ENCODE peak calls at places on chromosome 17, in ten cellular contexts. C is AG10803; M is cardiac muscle cell; W is CD4-positive, alpha-beta T cell; N is natural killer cell; J is pancreas; T is A549; B is GM13976; I is kidney epithelial cell; D is HFF-Myc. E is an unnamed sample.
A peak's percentile ranks its signal among the peaks of the same experiment; 100 is the strongest.

GRCh38 chr17:6910987-6911603 is 79.6 kb upstream of the TEKT1 start:
- DNase-seq in C (peak; percentile 55), M (peak; percentile 67), W (no peak), N (no peak), J (no peak), T (peak; percentile 60), B (peak; percentile 45), I (no peak), D (peak; percentile 15), E (peak; percentile 71)

GRCh38 chr17:10556301-10557005 is 7.0 kb upstream of the MYH2 start:
- DNase-seq in C (peak; percentile 73), M (no peak), W (no peak), N (no peak), J (no peak), T (no peak), B (no peak), I (no peak), D (no peak), E (no peak)

GRCh38 chr17:38441429-38442061 is 13.3 kb downstream of the ARHGAP23 start:
- DNase-seq in C (no peak), M (no peak), W (no peak), N (no peak), J (no peak), T (no peak), B (no peak), I (no peak), D (no peak), E (no peak)

GRCh38 chr17:9937901-9938300 is 32.8 kb upstream of the RCVRN start:
- DNase-seq in C (peak; percentile 72), M (no peak), W (no peak), N (no peak), J (no peak), T (no peak), B (no peak), I (no peak), D (no peak), E (no peak)

GRCh38 chr17:7220593-7221280 is 999 bp downstream of the ACADVL start:
- DNase-seq in C (peak; percentile 65), M (peak; percentile 37), W (no peak), N (peak; percentile 41), J (peak; percentile 81), T (peak; percentile 87), B (peak; percentile 64), I (no peak), D (no peak), E (peak; percentile 77)

GRCh38 chr17:22310717-22311686 is 618.7 kb downstream of the KCNJ18 start:
- DNase-seq in C (no peak), M (no peak), W (no peak), N (no peak), J (no peak), T (peak; percentile 88), B (no peak), I (no peak), D (no peak), E (no peak)

GRCh38 chr17:48456584-48456983 is 26.6 kb upstream of the SKAP1 start:
- DNase-seq in C (no peak), M (peak; percentile 21), W (no peak), N (no peak), J (no peak), T (peak; percentile 35), B (no peak), I (peak; percentile 56), D (no peak), E (no peak)

GRCh38 chr17:69235338-69236058 is 6.9 kb upstream of the ABCA10 start:
- DNase-seq in C (peak; percentile 83), M (peak; percentile 93), W (peak; percentile 25), N (peak; percentile 53), J (peak; percentile 46), T (peak; percentile 83), B (peak; percentile 36), I (peak; percentile 28), D (peak; percentile 72), E (peak; percentile 92)

GRCh38 chr17:82217530-82218204 is 5.0 kb upstream of the CCDC57 start:
- DNase-seq in C (peak; percentile 95), M (no peak), W (no peak), N (peak; percentile 66), J (peak; percentile 46), T (peak; percentile 83), B (no peak), I (no peak), D (no peak), E (peak; percentile 90)

GRCh38 chr17:75588546-75589016 is 981 bp downstream of the MYO15B start:
- DNase-seq in C (no peak), M (no peak), W (no peak), N (no peak), J (peak; percentile 89), T (no peak), B (no peak), I (no peak), D (no peak), E (no peak)

GRCh38 chr17:56824503-56824902 is 9.2 kb downstream of the C17orf67 start:
- DNase-seq in C (peak; percentile 35), M (no peak), W (no peak), N (no peak), J (no peak), T (no peak), B (no peak), I (no peak), D (no peak), E (peak; percentile 8)

GRCh38 chr17:31442276-31442675 is 50.8 kb downstream of the RAB11FIP4 start:
- DNase-seq in C (no peak), M (no peak), W (no peak), N (no peak), J (no peak), T (no peak), B (no peak), I (no peak), D (no peak), E (no peak)

GRCh38 chr17:72462396-72462795 is 341.6 kb downstream of the SOX9 start:
- DNase-seq in C (peak; percentile 10), M (no peak), W (no peak), N (no peak), J (no peak), T (no peak), B (no peak), I (no peak), D (no peak), E (no peak)

GRCh38 chr17:75471207-75471606 is 14.8 kb downstream of the TMEM94 start:
- DNase-seq in C (no peak), M (no peak), W (no peak), N (no peak), J (no peak), T (no peak), B (no peak), I (no peak), D (no peak), E (no peak)

DNA sequence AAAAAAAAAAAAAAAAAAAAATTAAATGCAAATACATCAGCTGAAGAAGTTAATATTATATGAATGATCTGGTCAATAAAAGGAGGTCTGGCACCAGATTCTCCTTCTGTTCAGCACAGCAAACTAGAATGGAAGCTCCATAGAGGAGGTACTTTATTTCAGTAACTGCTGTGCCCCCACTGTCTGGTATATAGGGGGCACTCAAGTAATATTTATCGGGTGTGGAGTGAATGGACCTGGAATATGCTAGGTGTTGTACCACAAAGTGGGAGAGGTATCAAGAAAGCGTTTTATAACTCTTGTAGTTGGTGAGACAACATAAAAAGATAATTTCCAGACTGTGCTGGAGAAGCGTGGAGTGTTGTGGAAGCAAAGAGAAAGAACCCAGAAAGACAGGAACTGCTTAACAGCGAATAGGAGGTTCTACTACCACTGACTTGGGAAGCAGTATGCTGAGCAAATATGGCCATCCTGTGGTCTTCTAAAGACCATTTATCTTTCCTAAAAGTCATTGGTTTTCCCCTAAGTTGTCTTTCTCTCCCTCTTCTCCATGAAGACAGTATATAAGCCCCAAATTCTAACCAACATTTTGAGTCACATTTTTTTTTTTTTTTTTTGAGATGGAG is 12.2 kb upstream of the PRKCA start:
- DNase-seq in C (no peak), M (no peak), W (no peak), N (no peak), J (no peak), T (no peak), B (no peak), I (no peak), D (no peak), E (no peak)
- TF ChIP-seq CTCF in C (peak; percentile 12), M (peak; percentile 20), W (peak; percentile 26), N (no peak), J (no peak), T (peak; percentile 41), B (no peak), I (peak; percentile 16), D (peak; percentile 32), E (peak; percentile 18)

GRCh38 chr17:5282639-5283217 is 644 bp downstream of the RABEP1 start:
- DNase-seq in C (no peak), M (peak; percentile 19), W (no peak), N (no peak), J (no peak), T (peak; percentile 47), B (no peak), I (no peak), D (no peak), E (no peak)

GRCh38 chr17:5286846-5287245 is 4.8 kb downstream of the RABEP1 start:
- DNase-seq in C (no peak), M (no peak), W (no peak), N (no peak), J (no peak), T (no peak), B (no peak), I (no peak), D (no peak), E (no peak)

GRCh38 chr17:5283531-5284315 is 1.6 kb downstream of the RABEP1 start:
- DNase-seq in C (no peak), M (peak; percentile 14), W (no peak), N (no peak), J (no peak), T (no peak), B (no peak), I (no peak), D (no peak), E (no peak)

GRCh38 chr17:5281814-5282638 is at the start of gene RABEP1:
- DNase-seq in C (peak; percentile 91), M (peak; percentile 93), W (peak; percentile 92), N (peak; percentile 92), J (peak; percentile 95), T (peak; percentile 92), B (peak; percentile 97), I (no peak), D (peak; percentile 53), E (peak; percentile 96)
- TF ChIP-seq CTCF in C (peak; percentile 30), M (peak; percentile 14), W (peak; percentile 43), N (no peak), J (no peak), T (no peak), B (no peak), I (no peak), D (no peak), E (no peak)

GRCh38 chr17:45234641-45235040 is 13.0 kb downstream of the FMNL1 start:
- DNase-seq in C (no peak), M (peak; percentile 55), W (no peak), N (no peak), J (no peak), T (peak; percentile 66), B (peak; percentile 63), I (no peak), D (no peak), E (no peak)
- TF ChIP-seq CTCF in C (peak; percentile 14), M (peak; percentile 23), W (peak; percentile 65), N (no peak), J (no peak), T (peak; percentile 52), B (peak; percentile 42), I (peak; percentile 69), D (peak; percentile 44), E (peak; percentile 10)

DNA sequence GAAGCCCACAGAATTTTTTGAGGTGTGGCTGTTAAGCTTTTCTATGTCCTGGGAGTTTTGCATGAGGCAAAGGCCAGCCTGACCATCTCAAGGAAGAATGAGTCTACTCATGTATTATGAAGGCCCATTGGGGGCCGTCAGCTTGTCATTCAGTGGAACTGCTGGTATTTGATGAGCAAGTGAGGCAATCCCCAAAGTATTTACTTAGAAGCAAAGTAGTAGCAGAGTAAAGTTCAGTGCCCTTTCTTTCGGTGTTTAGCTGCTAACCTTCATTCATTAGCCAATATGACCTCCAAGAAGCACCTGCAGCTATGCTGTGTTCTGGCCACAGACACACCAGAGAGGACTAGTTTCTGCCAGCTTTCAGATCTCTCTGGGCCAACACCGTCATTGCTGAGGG is 80.2 kb downstream of the RPA1 start:
- DNase-seq in C (no peak), M (no peak), W (no peak), N (no peak), J (no peak), T (no peak), B (no peak), I (no peak), D (no peak), E (no peak)
- TF ChIP-seq CTCF in C (no peak), M (no peak), W (no peak), N (no peak), J (no peak), T (no peak), B (no peak), I (no peak), D (no peak), E (no peak)